ENCODE peak calls at places on chromosomes 12 and 14, in nine cellular contexts. One of them, this sample, is unnamed.

GRCh38 chr12:28027328-28027727 is 54.8 kb upstream of the PTHLH start:
- DNase-seq in heart left ventricle: no peak
- DNase-seq in body of pancreas: no peak
- DNase-seq in Peyer's patch: no peak
- DNase-seq in suprapubic skin: no peak
- DNase-seq in HCT116: no peak
- DNase-seq in right lobe of liver: no peak
- DNase-seq in tibial nerve: no peak
- DNase-seq in uterus: no peak
- DNase-seq in this sample: no peak

GRCh38 chr12:148676-149416 is 65.1 kb downstream of the SLC6A12 start:
- DNase-seq in heart left ventricle: no peak
- DNase-seq in body of pancreas: no peak
- DNase-seq in Peyer's patch: no peak
- DNase-seq in suprapubic skin: no peak
- DNase-seq in HCT116: no peak
- DNase-seq in right lobe of liver: no peak
- DNase-seq in tibial nerve: no peak
- DNase-seq in uterus: no peak
- DNase-seq in this sample: no peak

GRCh38 chr12:106769078-106769477 is 5.4 kb upstream of the RIC8B start:
- DNase-seq in heart left ventricle: no peak
- DNase-seq in body of pancreas: peak; percentile 65
- DNase-seq in Peyer's patch: no peak
- DNase-seq in suprapubic skin: no peak
- DNase-seq in HCT116: no peak
- DNase-seq in right lobe of liver: no peak
- DNase-seq in tibial nerve: no peak
- DNase-seq in uterus: no peak
- DNase-seq in this sample: no peak

GRCh38 chr12:65640489-65640901 is 183.8 kb upstream of the HMGA2 start:
- DNase-seq in heart left ventricle: peak; percentile 28
- DNase-seq in body of pancreas: peak; percentile 4
- DNase-seq in Peyer's patch: no peak
- DNase-seq in suprapubic skin: no peak
- DNase-seq in HCT116: no peak
- DNase-seq in right lobe of liver: no peak
- DNase-seq in tibial nerve: peak; percentile 31
- DNase-seq in uterus: no peak
- DNase-seq in this sample: no peak

GRCh38 chr12:3122841-3123678 is 45.9 kb downstream of the TSPAN9 start:
- DNase-seq in heart left ventricle: peak; percentile 85
- DNase-seq in body of pancreas: peak; percentile 30
- DNase-seq in Peyer's patch: no peak
- DNase-seq in suprapubic skin: no peak
- DNase-seq in HCT116: no peak
- DNase-seq in right lobe of liver: no peak
- DNase-seq in tibial nerve: peak; percentile 14
- DNase-seq in uterus: peak; percentile 74
- DNase-seq in this sample: no peak

GRCh38 chr12:95942532-95943230 is at the start of gene CCDC38:
- DNase-seq in heart left ventricle: peak; percentile 85
- DNase-seq in body of pancreas: peak; percentile 87
- DNase-seq in Peyer's patch: peak; percentile 83
- DNase-seq in suprapubic skin: peak; percentile 88
- DNase-seq in HCT116: peak; percentile 73
- DNase-seq in right lobe of liver: peak; percentile 93
- DNase-seq in tibial nerve: peak; percentile 64
- DNase-seq in uterus: peak; percentile 69
- DNase-seq in this sample: peak; percentile 80

GRCh38 chr14:54048736-54049135 is 92.1 kb upstream of the BMP4 start:
- DNase-seq in heart left ventricle: no peak
- DNase-seq in body of pancreas: no peak
- DNase-seq in Peyer's patch: no peak
- DNase-seq in suprapubic skin: no peak
- DNase-seq in HCT116: no peak
- DNase-seq in right lobe of liver: no peak
- DNase-seq in tibial nerve: no peak
- DNase-seq in uterus: no peak
- DNase-seq in this sample: no peak

GRCh38 chr12:113201187-113202177 is 16.0 kb downstream of the RITA1 start:
- DNase-seq in heart left ventricle: no peak
- DNase-seq in body of pancreas: peak; percentile 60
- DNase-seq in Peyer's patch: no peak
- DNase-seq in suprapubic skin: no peak
- DNase-seq in HCT116: no peak
- DNase-seq in right lobe of liver: no peak
- DNase-seq in tibial nerve: no peak
- DNase-seq in uterus: no peak
- DNase-seq in this sample: no peak

GRCh38 chr12:40970320-40970907 is 217.7 kb upstream of the PDZRN4 start:
- DNase-seq in heart left ventricle: no peak
- DNase-seq in body of pancreas: no peak
- DNase-seq in Peyer's patch: no peak
- DNase-seq in suprapubic skin: no peak
- DNase-seq in HCT116: peak; percentile 32
- DNase-seq in right lobe of liver: no peak
- DNase-seq in tibial nerve: no peak
- DNase-seq in uterus: no peak
- DNase-seq in this sample: no peak

GRCh38 chr14:36478782-36479181 is 41.2 kb downstream of the NKX2-1 start:
- DNase-seq in heart left ventricle: no peak
- DNase-seq in body of pancreas: no peak
- DNase-seq in Peyer's patch: no peak
- DNase-seq in suprapubic skin: no peak
- DNase-seq in HCT116: peak; percentile 27
- DNase-seq in right lobe of liver: no peak
- DNase-seq in tibial nerve: no peak
- DNase-seq in uterus: no peak
- DNase-seq in this sample: no peak

GRCh38 chr14:85487215-85487614 is 42.7 kb upstream of the FLRT2 start:
- DNase-seq in heart left ventricle: no peak
- DNase-seq in body of pancreas: no peak
- DNase-seq in Peyer's patch: no peak
- DNase-seq in suprapubic skin: no peak
- DNase-seq in HCT116: no peak
- DNase-seq in right lobe of liver: no peak
- DNase-seq in tibial nerve: no peak
- DNase-seq in uterus: no peak
- DNase-seq in this sample: no peak

GRCh38 chr12:49966511-49967041 is 4.9 kb downstream of the AQP5 start:
- DNase-seq in heart left ventricle: no peak
- DNase-seq in body of pancreas: no peak
- DNase-seq in Peyer's patch: no peak
- DNase-seq in suprapubic skin: no peak
- DNase-seq in HCT116: no peak
- DNase-seq in right lobe of liver: no peak
- DNase-seq in tibial nerve: no peak
- DNase-seq in uterus: no peak
- DNase-seq in this sample: no peak

GRCh38 chr12:49967042-49967776 is 5.5 kb downstream of the AQP5 start:
- DNase-seq in heart left ventricle: peak; percentile 89
- DNase-seq in body of pancreas: peak; percentile 90
- DNase-seq in Peyer's patch: peak; percentile 95
- DNase-seq in suprapubic skin: peak; percentile 94
- DNase-seq in HCT116: peak; percentile 71
- DNase-seq in right lobe of liver: peak; percentile 93
- DNase-seq in tibial nerve: peak; percentile 90
- DNase-seq in uterus: peak; percentile 78
- DNase-seq in this sample: peak; percentile 79

GRCh38 chr12:49963976-49964815 is 2.5 kb downstream of the AQP5 start:
- DNase-seq in heart left ventricle: no peak
- DNase-seq in body of pancreas: no peak
- DNase-seq in Peyer's patch: peak; percentile 36
- DNase-seq in suprapubic skin: no peak
- DNase-seq in HCT116: no peak
- DNase-seq in right lobe of liver: peak; percentile 44
- DNase-seq in tibial nerve: no peak
- DNase-seq in uterus: no peak
- DNase-seq in this sample: no peak

GRCh38 chr12:49964849-49965624 is 3.4 kb downstream of the AQP5 start:
- DNase-seq in heart left ventricle: no peak
- DNase-seq in body of pancreas: no peak
- DNase-seq in Peyer's patch: peak; percentile 27
- DNase-seq in suprapubic skin: no peak
- DNase-seq in HCT116: no peak
- DNase-seq in right lobe of liver: no peak
- DNase-seq in tibial nerve: no peak
- DNase-seq in uterus: no peak
- DNase-seq in this sample: no peak

GRCh38 chr12:49965836-49966235 is 4.2 kb downstream of the AQP5 start:
- DNase-seq in heart left ventricle: no peak
- DNase-seq in body of pancreas: no peak
- DNase-seq in Peyer's patch: peak; percentile 37
- DNase-seq in suprapubic skin: no peak
- DNase-seq in HCT116: no peak
- DNase-seq in right lobe of liver: no peak
- DNase-seq in tibial nerve: no peak
- DNase-seq in uterus: no peak
- DNase-seq in this sample: no peak
- H3K27me3 ChIP-seq in heart left ventricle: no peaks in the 10 kb centered on the region
- H3K27me3 ChIP-seq in body of pancreas: no peaks in the 10 kb centered on the region
- H3K27me3 ChIP-seq in Peyer's patch: peaks cover 4% of the 10 kb centered on the region
- H3K27me3 ChIP-seq in suprapubic skin: peaks cover 37% of the 10 kb centered on the region
- H3K27me3 ChIP-seq in HCT116: peaks cover 3% of the 10 kb centered on the region
- H3K27me3 ChIP-seq in right lobe of liver: no peaks in the 10 kb centered on the region
- H3K27me3 ChIP-seq in tibial nerve: no peaks in the 10 kb centered on the region
- H3K27me3 ChIP-seq in uterus: peaks cover 6% of the 10 kb centered on the region
- H3K27me3 ChIP-seq in this sample: no peaks in the 10 kb centered on the region

GRCh38 chr12:6569786-6570185 is 1.7 kb upstream of the NOP2 start:
- DNase-seq in heart left ventricle: no peak
- DNase-seq in body of pancreas: no peak
- DNase-seq in Peyer's patch: no peak
- DNase-seq in suprapubic skin: no peak
- DNase-seq in HCT116: no peak
- DNase-seq in right lobe of liver: no peak
- DNase-seq in tibial nerve: no peak
- DNase-seq in uterus: no peak
- DNase-seq in this sample: no peak

GRCh38 chr12:6570264-6570887 is 2.3 kb upstream of the NOP2 start:
- DNase-seq in heart left ventricle: no peak
- DNase-seq in body of pancreas: peak; percentile 69
- DNase-seq in Peyer's patch: peak; percentile 74
- DNase-seq in suprapubic skin: no peak
- DNase-seq in HCT116: peak; percentile 37
- DNase-seq in right lobe of liver: peak; percentile 67
- DNase-seq in tibial nerve: no peak
- DNase-seq in uterus: peak; percentile 34
- DNase-seq in this sample: no peak

GRCh38 chr12:6569312-6569711 is 1.2 kb upstream of the NOP2 start:
- DNase-seq in heart left ventricle: no peak
- DNase-seq in body of pancreas: no peak
- DNase-seq in Peyer's patch: no peak
- DNase-seq in suprapubic skin: no peak
- DNase-seq in HCT116: no peak
- DNase-seq in right lobe of liver: no peak
- DNase-seq in tibial nerve: no peak
- DNase-seq in uterus: no peak
- DNase-seq in this sample: no peak

GRCh38 chr12:6567112-6567680 is 895 bp downstream of the NOP2 start:
- DNase-seq in heart left ventricle: no peak
- DNase-seq in body of pancreas: no peak
- DNase-seq in Peyer's patch: no peak
- DNase-seq in suprapubic skin: no peak
- DNase-seq in HCT116: no peak
- DNase-seq in right lobe of liver: no peak
- DNase-seq in tibial nerve: no peak
- DNase-seq in uterus: no peak
- DNase-seq in this sample: no peak

GRCh38 chr12:6567824-6568617 is at the start of gene NOP2:
- DNase-seq in heart left ventricle: peak; percentile 93
- DNase-seq in body of pancreas: peak; percentile 92
- DNase-seq in Peyer's patch: peak; percentile 95
- DNase-seq in suprapubic skin: peak; percentile 96
- DNase-seq in HCT116: peak; percentile 66
- DNase-seq in right lobe of liver: peak; percentile 95
- DNase-seq in tibial nerve: peak; percentile 84
- DNase-seq in uterus: peak; percentile 85
- DNase-seq in this sample: peak; percentile 85
- TF ChIP-seq CTCF in heart left ventricle: no peak
- TF ChIP-seq CTCF in body of pancreas: no peak
- TF ChIP-seq CTCF in Peyer's patch: no peak
- TF ChIP-seq CTCF in suprapubic skin: no peak
- TF ChIP-seq CTCF in HCT116: no peak
- TF ChIP-seq CTCF in right lobe of liver: no peak
- TF ChIP-seq CTCF in tibial nerve: no peak
- TF ChIP-seq CTCF in uterus: no peak
- TF ChIP-seq CTCF in this sample: peak; percentile 20

DNA sequence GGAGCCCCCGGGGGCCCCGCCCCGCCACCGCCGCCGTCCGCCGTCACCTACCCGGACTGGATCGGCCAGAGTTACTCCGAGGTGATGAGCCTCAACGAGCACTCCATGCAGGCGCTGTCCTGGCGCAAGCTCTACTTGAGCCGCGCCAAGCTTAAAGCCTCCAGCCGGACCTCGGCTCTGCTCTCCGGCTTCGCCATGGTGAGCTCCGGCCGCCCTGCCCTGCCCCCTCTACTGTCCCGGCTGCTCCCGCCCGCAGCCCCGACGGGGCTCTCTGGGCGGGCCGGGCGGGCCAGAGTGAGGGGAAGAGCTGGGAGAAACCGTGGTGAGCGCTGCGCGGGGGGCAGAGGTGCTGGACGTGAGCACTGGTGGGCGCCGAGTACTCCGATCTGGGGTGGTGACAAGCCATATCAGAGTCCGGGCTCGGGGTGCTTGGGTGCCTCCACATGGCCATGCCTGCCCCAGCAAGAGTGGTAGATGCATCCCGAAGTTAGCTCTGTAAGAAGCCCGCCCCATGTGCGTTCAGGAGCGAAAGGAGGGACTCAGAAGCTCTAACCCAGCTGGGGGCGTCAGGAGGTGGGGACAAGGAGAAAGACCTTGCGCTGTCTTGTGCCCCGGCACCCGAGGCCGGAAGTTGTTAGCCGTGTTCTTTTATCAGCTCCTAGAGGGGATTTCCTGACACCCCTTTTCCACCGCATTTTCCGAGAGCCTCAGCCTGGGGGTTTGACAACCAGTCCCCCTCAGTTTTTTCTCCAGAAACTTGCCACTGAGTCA is 708 bp downstream of the ORAI1 start:
- DNase-seq in heart left ventricle: peak; percentile 62
- DNase-seq in body of pancreas: peak; percentile 58
- DNase-seq in Peyer's patch: peak; percentile 81
- DNase-seq in suprapubic skin: peak; percentile 88
- DNase-seq in HCT116: no peak
- DNase-seq in right lobe of liver: peak; percentile 78
- DNase-seq in tibial nerve: peak; percentile 44
- DNase-seq in uterus: peak; percentile 60
- DNase-seq in this sample: peak; percentile 47
- TF ChIP-seq POLR2A in heart left ventricle: no peak
- TF ChIP-seq POLR2A in body of pancreas: peak; percentile 15
- TF ChIP-seq POLR2A in Peyer's patch: no peak
- TF ChIP-seq POLR2A in suprapubic skin: no peak
- TF ChIP-seq POLR2A in HCT116: no peak
- TF ChIP-seq POLR2A in right lobe of liver: no peak
- TF ChIP-seq POLR2A in tibial nerve: no peak
- TF ChIP-seq POLR2A in uterus: no peak
- TF ChIP-seq POLR2A in this sample: no peak

DNA sequence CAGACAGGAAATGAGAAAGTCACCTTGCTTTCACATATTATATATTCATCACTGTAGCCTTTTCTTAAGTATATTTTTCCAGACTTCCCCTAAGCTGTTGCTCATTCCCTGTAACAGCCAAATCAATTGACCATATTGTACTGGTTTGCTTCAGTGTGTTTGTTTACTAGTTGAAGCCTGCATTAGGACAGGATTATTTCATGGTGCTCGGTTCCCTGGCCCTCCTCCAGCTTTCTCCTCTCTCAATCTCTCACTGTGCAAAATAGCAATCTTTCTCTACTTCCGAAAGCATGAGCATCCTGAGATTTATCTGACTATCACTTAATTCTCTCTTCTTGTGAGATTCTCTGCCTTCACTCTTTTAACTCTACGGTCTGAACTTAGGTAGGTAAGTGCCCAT is 2.4 kb downstream of the SLC35F4 start:
- DNase-seq in heart left ventricle: no peak
- DNase-seq in body of pancreas: no peak
- DNase-seq in Peyer's patch: no peak
- DNase-seq in suprapubic skin: no peak
- DNase-seq in HCT116: no peak
- DNase-seq in right lobe of liver: no peak
- DNase-seq in tibial nerve: no peak
- DNase-seq in uterus: no peak
- DNase-seq in this sample: no peak
- H3K27me3 ChIP-seq in heart left ventricle: peaks cover 19% of the 10 kb centered on the region
- H3K27me3 ChIP-seq in body of pancreas: no peaks in the 10 kb centered on the region
- H3K27me3 ChIP-seq in Peyer's patch: no peaks in the 10 kb centered on the region
- H3K27me3 ChIP-seq in suprapubic skin: peaks cover 53% of the 10 kb centered on the region
- H3K27me3 ChIP-seq in HCT116: peaks cover 6% of the 10 kb centered on the region
- H3K27me3 ChIP-seq in right lobe of liver: peaks cover 3% of the 10 kb centered on the region
- H3K27me3 ChIP-seq in tibial nerve: no peaks in the 10 kb centered on the region
- H3K27me3 ChIP-seq in uterus: no peaks in the 10 kb centered on the region
- H3K27me3 ChIP-seq in this sample: peaks cover 15% of the 10 kb centered on the region

This sample was measured in prostate gland.